ENCODE peak calls at places on chromosomes 7 and 10, in four cellular contexts. E is CD8-positive, alpha-beta T cell; B is A549; Q is MM.1S. F is an unnamed sample.

GRCh38 chr7:75937958-75938786 is 23.2 kb downstream of the POR start:
- DNase-seq in Q (no peak), E (no peak), B (peak; percentile 66), F (peak; percentile 84)

GRCh38 chr10:77420942-77421523 is 216.6 kb downstream of the KCNMA1 start:
- DNase-seq in Q (no peak), B (no peak), E (no peak), F (no peak)

GRCh38 chr7:88042157-88042556 is 108.1 kb downstream of the ADAM22 start:
- DNase-seq in Q (peak; percentile 36), B (no peak), E (no peak), F (no peak)

GRCh38 chr7:50264908-50265307 is 39.6 kb upstream of the IKZF1 start:
- DNase-seq in E (peak; percentile 45), B (no peak), Q (no peak), F (no peak)

GRCh38 chr7:81776972-81777371 is 7.1 kb upstream of the HGF start:
- DNase-seq in Q (no peak), E (no peak), B (no peak), F (no peak)

GRCh38 chr7:151079199-151079910 is 1.3 kb downstream of the FASTK start:
- DNase-seq in E (no peak), B (no peak), Q (no peak), F (no peak)

GRCh38 chr7:149772236-149772820 is 1.1 kb downstream of the ZNF467 start:
- DNase-seq in B (peak; percentile 42), E (no peak), Q (peak; percentile 35), F (no peak)

GRCh38 chr10:72503241-72503640 is 122.6 kb downstream of the MICU1 start:
- DNase-seq in E (no peak), Q (no peak), B (no peak), F (no peak)

GRCh38 chr7:30678805-30679204 is 3.5 kb downstream of the CRHR2 start:
- DNase-seq in Q (no peak), B (no peak), E (no peak), F (no peak)

GRCh38 chr10:104300736-104301292 is 31.8 kb downstream of the GSTO2 start:
- DNase-seq in B (peak; percentile 27), Q (peak; percentile 86), E (no peak), F (peak; percentile 91)

GRCh38 chr10:122567056-122567660 is 6.6 kb downstream of the DMBT1 start:
- DNase-seq in Q (no peak), E (peak; percentile 24), B (no peak), F (no peak)

GRCh38 chr7:135723411-135723810 is 4.6 kb downstream of the SLC13A4 start:
- DNase-seq in E (no peak), B (no peak), Q (no peak), F (no peak)
- TF ChIP-seq CTCF in E (no peak), B (no peak), Q (no peak), F (no peak)

DNA sequence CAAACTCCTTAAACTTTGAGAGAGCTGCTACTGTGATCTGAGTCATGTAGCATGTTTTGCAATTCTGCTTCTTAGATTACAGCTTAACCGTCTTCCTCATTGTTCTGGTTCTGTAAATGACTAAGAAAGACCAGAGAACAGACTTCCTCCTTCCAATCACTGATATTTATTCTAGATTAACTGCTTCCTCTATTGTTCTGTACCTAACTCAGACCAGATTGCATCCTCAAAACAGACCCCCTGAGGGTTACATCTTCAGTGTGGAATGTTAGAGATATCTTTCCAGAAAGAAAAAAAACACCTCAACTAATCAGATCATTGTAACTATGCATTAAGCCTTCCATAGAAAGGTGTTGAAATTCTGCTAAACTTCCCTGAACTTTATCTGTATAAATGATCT is 5.7 kb upstream of the PIP start:
- DNase-seq in Q (no peak), E (no peak), B (peak; percentile 18), F (no peak)
- H3K27ac ChIP-seq in Q (no peak overlapping the region), E (no peak overlapping the region), B (peak overlapping the region; percentile 62), F (no peak overlapping the region)

GRCh38 chr10:99432047-99432446 is 1.6 kb upstream of the GOT1 start:
- DNase-seq in Q (no peak), E (no peak), B (no peak), F (no peak)

GRCh38 chr10:99432881-99433280 is 2.5 kb upstream of the GOT1 start:
- DNase-seq in Q (no peak), E (no peak), B (no peak), F (no peak)

GRCh38 chr10:99435986-99436633 is 5.7 kb upstream of the GOT1 start:
- DNase-seq in Q (peak; percentile 69), E (no peak), B (no peak), F (no peak)

GRCh38 chr10:99431190-99431549 is 746 bp upstream of the GOT1 start:
- DNase-seq in E (peak; percentile 22), B (peak; percentile 30), Q (no peak), F (peak; percentile 79)

GRCh38 chr10:99433378-99434020 is 3.1 kb upstream of the GOT1 start:
- DNase-seq in E (no peak), Q (no peak), B (no peak), F (no peak)
- TF ChIP-seq CTCF in E (no peak), Q (peak; percentile 32), B (peak; percentile 29), F (peak; percentile 58)

DNA sequence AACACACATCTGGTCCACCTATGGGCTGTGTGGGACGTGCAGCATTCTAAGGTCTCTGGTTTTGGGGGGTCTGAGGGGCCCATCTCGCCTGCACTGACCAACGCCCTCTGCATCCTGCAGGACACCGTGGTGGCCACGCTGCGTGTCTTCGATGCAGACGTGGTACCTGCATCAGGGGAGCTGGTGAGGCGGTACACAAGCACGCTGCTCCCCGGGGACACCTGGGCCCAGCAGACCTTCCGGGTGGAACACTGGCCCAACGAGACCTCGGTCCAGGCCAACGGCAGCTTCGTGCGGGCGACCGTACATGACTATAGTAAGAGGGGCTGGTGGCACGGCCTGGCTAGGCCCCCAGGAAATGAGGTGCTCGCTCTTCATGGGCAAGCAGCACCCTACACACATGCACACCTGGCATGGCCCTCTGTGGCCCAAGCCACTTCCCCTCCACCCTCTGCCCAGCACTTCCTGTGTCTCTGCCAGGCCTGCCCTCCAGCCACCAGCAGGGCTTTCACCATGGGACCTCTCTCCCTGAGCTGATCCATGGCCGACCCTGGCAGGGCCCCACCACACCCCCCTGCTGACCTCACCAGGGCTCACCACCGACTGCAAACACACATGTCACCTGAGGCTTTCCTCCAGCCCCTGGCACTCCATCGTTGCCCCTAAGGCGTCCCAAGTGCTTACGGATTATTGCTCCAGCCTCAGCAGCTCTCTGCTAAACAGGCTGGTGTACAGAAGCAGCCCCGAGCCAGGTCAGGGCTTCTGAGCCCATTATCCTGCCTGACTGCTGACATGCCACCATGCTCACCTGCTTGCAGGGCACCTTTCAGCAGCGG is 29.6 kb downstream of the RET start:
- DNase-seq in E (no peak), B (no peak), Q (peak; percentile 6), F (no peak)
- H3K27ac ChIP-seq in E (no peak overlapping the region), B (no peak overlapping the region), Q (no peak overlapping the region), F (no peak overlapping the region)

DNA sequence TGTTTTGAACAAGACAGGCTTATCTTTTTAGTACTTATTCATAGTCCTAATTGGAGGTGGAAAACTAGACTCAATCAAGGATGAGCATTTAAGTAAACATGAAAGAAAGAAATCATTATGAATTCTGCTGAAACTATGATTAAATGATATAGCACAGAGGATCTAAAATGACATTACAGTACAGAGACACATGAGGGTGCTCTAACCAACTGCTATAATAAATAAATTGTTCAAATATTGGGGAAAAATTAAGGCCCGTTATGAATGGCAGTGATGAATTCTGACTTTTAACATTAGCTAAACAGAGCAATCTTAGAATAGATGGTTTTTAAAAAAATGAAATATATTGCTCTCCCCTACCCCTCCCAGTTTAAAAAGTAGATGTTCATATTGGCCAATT is 10.3 kb downstream of the WNT2 start:
- DNase-seq in B (no peak), E (no peak), Q (no peak), F (no peak)
- TF ChIP-seq CTCF in B (peak; percentile 26), E (no peak), Q (peak; percentile 42), F (no peak)

DNA sequence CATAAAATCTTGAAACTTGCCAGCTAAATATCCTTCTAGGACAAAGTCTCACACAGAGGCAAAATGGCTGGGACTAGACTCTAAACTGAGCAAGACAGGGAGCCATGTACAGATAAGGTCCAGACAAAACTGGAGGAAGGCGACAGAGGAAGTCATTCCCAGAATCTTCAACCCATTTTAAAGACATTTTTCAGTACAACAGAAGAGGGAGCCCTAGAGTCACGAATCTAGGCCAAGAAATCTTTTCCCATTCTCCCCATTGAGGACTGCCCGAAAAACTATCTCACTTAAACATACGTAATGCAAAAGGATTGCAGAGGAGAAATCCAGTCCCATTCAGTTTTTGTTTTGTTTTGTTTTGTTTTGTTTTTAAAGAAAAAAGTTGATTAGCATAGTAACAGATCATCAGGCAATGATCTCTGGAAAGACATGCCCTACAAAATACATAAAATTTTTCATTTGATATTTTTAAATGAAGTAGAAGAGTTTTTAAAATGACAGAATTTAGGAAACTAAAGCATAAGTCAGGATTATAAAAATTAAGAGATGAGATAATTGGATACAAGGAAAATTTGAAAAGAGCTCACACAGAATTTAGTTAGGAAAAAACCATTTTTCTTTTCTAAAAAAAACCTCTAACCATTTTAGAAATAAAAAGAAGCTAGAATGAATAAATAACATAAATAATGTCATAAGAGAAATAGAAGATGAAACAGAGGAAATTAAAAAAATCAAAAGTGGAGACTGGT is 16.9 kb upstream of the PRF1 start:
- DNase-seq in Q (no peak), E (no peak), B (peak; percentile 45), F (no peak)
- H3K27ac ChIP-seq in Q (no peak overlapping the region), E (no peak overlapping the region), B (no peak overlapping the region), F (no peak overlapping the region)

DNA sequence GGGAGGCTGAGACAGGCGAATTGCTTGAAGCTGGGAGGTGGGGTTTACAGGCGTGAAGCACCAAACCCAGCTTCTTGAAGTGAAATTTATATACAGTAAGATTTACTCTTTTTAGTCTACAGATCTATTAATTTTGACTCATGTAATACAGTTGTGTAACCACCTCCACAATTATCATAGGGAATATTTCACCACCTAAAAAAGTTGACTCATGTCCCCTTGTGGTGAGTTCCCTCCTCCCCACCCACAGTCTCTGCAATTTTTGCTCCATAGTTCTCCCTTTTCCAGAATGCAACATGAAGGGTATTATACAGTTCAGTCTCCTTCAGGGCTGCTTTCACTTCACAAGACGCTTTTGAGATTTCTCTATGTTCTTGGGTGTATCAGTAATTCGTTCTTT is 156.8 kb downstream of the FAM107B start:
- DNase-seq in B (no peak), E (no peak), Q (no peak), F (no peak)
- TF ChIP-seq CTCF in B (no peak), E (no peak), Q (no peak), F (no peak)

GRCh38 chr10:10431422-10432066 is 586.1 kb upstream of the CELF2 start:
- DNase-seq in E (no peak), Q (no peak), B (no peak), F (no peak)
- H3K27ac ChIP-seq in E (no peak overlapping the region), Q (no peak overlapping the region), B (no peak overlapping the region), F (no peak overlapping the region)

GRCh38 chr7:21945374-21946227 is at the start of gene CDCA7L:
- DNase-seq in B (peak; percentile 78), Q (peak; percentile 87), E (peak; percentile 38), F (peak; percentile 63)
- TF ChIP-seq CTCF in B (no peak), Q (peak; percentile 9), E (no peak), F (no peak)

F was measured in right atrium auricular region.